ENCODE peak calls at places on chromosomes 4 and X, in four cellular contexts. One of them, this sample, is unnamed. For H3K27me3, the result is how much of the 10 kb centered on the place peaks cover.

GRCh38 chrX:48864210-48864609 is 28.8 kb upstream of the PCSK1N start:
- DNase-seq in colonic mucosa: no peak
- DNase-seq in breast epithelium: no peak
- DNase-seq in lower lobe of right lung: no peak
- DNase-seq in this sample: no peak

GRCh38 chr4:125125256-125125655 is 189.5 kb upstream of the FAT4 start:
- DNase-seq in colonic mucosa: no peak
- DNase-seq in breast epithelium: no peak
- DNase-seq in lower lobe of right lung: no peak
- DNase-seq in this sample: no peak

GRCh38 chrX:132603700-132604286 is 115.0 kb upstream of the MBNL3 start:
- DNase-seq in colonic mucosa: no peak
- DNase-seq in breast epithelium: no peak
- DNase-seq in lower lobe of right lung: no peak
- DNase-seq in this sample: no peak

GRCh38 chr4:153022233-153022632 is 86.1 kb downstream of the FHDC1 start:
- DNase-seq in colonic mucosa: peak
- DNase-seq in breast epithelium: no peak
- DNase-seq in lower lobe of right lung: peak
- DNase-seq in this sample: no peak

GRCh38 chr4:61193863-61194262 is 6.3 kb upstream of the ADGRL3 start:
- DNase-seq in colonic mucosa: no peak
- DNase-seq in breast epithelium: no peak
- DNase-seq in lower lobe of right lung: no peak
- DNase-seq in this sample: no peak

GRCh38 chr4:61408163-61408562 is 208.0 kb downstream of the ADGRL3 start:
- DNase-seq in colonic mucosa: no peak
- DNase-seq in breast epithelium: no peak
- DNase-seq in lower lobe of right lung: no peak
- DNase-seq in this sample: no peak

GRCh38 chrX:133365886-133366611 is 49.2 kb downstream of the GPC4 start:
- DNase-seq in colonic mucosa: no peak
- DNase-seq in breast epithelium: no peak
- DNase-seq in lower lobe of right lung: no peak
- DNase-seq in this sample: no peak

GRCh38 chr4:127124919-127125318 is 507.8 kb upstream of the INTU start:
- DNase-seq in colonic mucosa: no peak
- DNase-seq in breast epithelium: no peak
- DNase-seq in lower lobe of right lung: no peak
- DNase-seq in this sample: no peak

GRCh38 chr4:622996-623913 is 2.1 kb upstream of the PDE6B start:
- DNase-seq in colonic mucosa: no peak
- DNase-seq in breast epithelium: peak
- DNase-seq in lower lobe of right lung: no peak
- DNase-seq in this sample: peak

GRCh38 chr4:623914-624626 is 1.3 kb upstream of the PDE6B start:
- DNase-seq in colonic mucosa: no peak
- DNase-seq in breast epithelium: no peak
- DNase-seq in lower lobe of right lung: no peak
- DNase-seq in this sample: no peak

GRCh38 chr4:625631-626031 is 258 bp downstream of the PDE6B start:
- DNase-seq in colonic mucosa: no peak
- DNase-seq in breast epithelium: no peak
- DNase-seq in lower lobe of right lung: no peak
- DNase-seq in this sample: no peak

GRCh38 chr4:626201-627091 is 1.1 kb downstream of the PDE6B start:
- DNase-seq in colonic mucosa: no peak
- DNase-seq in breast epithelium: peak
- DNase-seq in lower lobe of right lung: no peak
- DNase-seq in this sample: peak

DNA sequence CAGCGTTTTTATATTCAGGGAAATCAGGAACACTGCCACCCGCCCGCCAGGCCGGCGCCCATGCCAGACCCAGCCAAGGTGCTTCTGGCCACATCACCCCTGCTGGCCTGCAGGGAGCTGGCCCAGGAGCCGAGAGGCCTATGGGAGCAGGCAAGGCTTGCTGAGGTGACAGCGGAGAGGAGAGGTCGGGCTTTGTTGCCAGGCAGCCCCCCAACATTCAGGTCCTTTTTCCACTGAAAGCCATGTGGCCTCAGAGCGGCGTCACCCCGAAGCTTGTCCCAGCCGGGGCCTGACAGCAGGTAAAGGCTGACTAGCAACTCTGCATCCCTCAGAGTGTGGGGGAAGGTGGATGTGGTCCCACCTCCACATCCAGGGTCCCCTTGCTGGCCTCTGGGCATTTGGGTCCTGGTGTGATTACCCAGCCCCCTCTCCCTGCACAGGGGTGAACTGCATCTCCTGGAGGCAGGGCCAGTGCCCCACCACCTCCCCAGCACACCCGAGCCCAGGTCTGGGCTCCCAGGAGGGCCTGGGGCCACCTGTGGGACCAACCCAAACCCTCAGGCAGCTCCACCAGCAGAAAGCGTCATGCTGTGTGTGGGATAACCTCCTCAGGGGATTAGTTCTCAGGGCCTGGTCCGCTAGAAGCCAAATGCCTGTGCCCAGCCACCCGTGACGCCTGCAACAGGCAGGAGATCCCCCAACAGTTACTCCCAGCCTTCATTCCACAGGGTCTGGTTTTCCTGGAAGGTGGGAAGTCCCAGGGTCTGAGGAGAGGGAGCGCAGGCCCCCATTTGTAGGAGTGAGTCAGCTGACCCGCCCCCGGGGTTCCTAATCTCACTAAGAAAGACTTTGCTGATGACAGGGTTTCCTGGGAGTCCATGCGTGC is at the start of gene PDE6B:
- DNase-seq in colonic mucosa: no peak
- DNase-seq in breast epithelium: no peak
- DNase-seq in lower lobe of right lung: no peak
- DNase-seq in this sample: peak
- H3K4me3 ChIP-seq in colonic mucosa: no peak
- H3K4me3 ChIP-seq in breast epithelium: no peak
- H3K4me3 ChIP-seq in lower lobe of right lung: no peak
- H3K4me3 ChIP-seq in this sample: no peak

GRCh38 chr4:188270273-188271069 is 131.2 kb downstream of the TRIML1 start:
- DNase-seq in colonic mucosa: no peak
- DNase-seq in breast epithelium: no peak
- DNase-seq in lower lobe of right lung: no peak
- DNase-seq in this sample: no peak

GRCh38 chr4:188268081-188268908 is 129.1 kb downstream of the TRIML1 start:
- DNase-seq in colonic mucosa: no peak
- DNase-seq in breast epithelium: no peak
- DNase-seq in lower lobe of right lung: no peak
- DNase-seq in this sample: no peak

GRCh38 chr4:188262464-188262863 is 123.2 kb downstream of the TRIML1 start:
- DNase-seq in colonic mucosa: no peak
- DNase-seq in breast epithelium: no peak
- DNase-seq in lower lobe of right lung: no peak
- DNase-seq in this sample: no peak

DNA sequence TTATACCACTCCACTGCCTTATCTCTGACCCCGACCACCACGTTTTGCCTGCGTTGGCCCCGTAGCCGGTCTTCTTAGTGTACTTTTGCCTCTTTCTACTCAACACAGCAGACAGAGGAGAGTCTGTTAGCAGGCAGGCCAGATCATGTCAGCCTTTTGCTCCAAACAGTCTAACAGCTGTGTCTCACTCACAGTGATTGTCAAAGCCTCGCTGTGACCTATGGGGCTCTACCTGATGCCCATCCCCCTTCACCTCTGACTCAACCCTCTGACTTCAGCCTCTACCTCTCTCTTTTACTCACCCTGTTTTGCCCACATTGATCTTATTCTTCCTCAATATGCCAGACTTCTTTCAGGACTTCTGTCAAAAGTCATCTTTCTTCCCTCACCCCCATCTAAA is 127.1 kb downstream of the TRIML1 start:
- DNase-seq in colonic mucosa: no peak
- DNase-seq in breast epithelium: no peak
- DNase-seq in lower lobe of right lung: no peak
- DNase-seq in this sample: no peak
- H3K27me3 ChIP-seq in colonic mucosa: under half
- H3K27me3 ChIP-seq in breast epithelium: under half
- H3K27me3 ChIP-seq in lower lobe of right lung: under half
- H3K27me3 ChIP-seq in this sample: under half

GRCh38 chr4:176276710-176277109 is 7.7 kb upstream of the ASB5 start:
- DNase-seq in colonic mucosa: no peak
- DNase-seq in breast epithelium: no peak
- DNase-seq in lower lobe of right lung: no peak
- DNase-seq in this sample: no peak

GRCh38 chr4:176273741-176274140 is 4.7 kb upstream of the ASB5 start:
- DNase-seq in colonic mucosa: no peak
- DNase-seq in breast epithelium: no peak
- DNase-seq in lower lobe of right lung: no peak
- DNase-seq in this sample: no peak

GRCh38 chr4:176272799-176273198 is 3.8 kb upstream of the ASB5 start:
- DNase-seq in colonic mucosa: no peak
- DNase-seq in breast epithelium: no peak
- DNase-seq in lower lobe of right lung: no peak
- DNase-seq in this sample: no peak

GRCh38 chr4:176274441-176274840 is 5.4 kb upstream of the ASB5 start:
- DNase-seq in colonic mucosa: no peak
- DNase-seq in breast epithelium: no peak
- DNase-seq in lower lobe of right lung: no peak
- DNase-seq in this sample: no peak

GRCh38 chr4:176277162-176277904 is 8.3 kb upstream of the ASB5 start:
- DNase-seq in colonic mucosa: peak
- DNase-seq in breast epithelium: no peak
- DNase-seq in lower lobe of right lung: peak
- DNase-seq in this sample: no peak
- TF ChIP-seq CTCF in colonic mucosa: no peak
- TF ChIP-seq CTCF in breast epithelium: no peak
- TF ChIP-seq CTCF in lower lobe of right lung: peak
- TF ChIP-seq CTCF in this sample: peak

DNA sequence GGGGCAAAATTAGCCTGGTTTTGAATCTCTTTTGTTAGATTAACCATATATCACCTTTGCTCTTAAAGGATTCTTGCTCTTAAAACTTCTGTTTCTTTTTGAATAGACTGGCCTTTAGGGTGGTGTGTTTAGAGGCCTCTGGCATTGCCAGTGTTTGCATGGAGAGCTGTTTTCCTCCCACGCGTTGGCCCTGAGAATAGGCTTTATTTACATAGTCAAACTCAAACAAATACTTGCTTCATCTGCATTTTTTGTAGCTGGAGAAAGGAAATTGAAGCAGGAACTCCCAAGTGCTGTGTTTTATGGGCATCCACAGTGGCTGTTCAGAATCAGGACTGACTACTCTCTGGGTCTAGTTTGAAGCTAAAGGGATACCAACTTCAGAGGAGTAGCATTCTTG is 2.7 kb downstream of the SHROOM2 start:
- DNase-seq in colonic mucosa: no peak
- DNase-seq in breast epithelium: no peak
- DNase-seq in lower lobe of right lung: no peak
- DNase-seq in this sample: no peak
- H3K4me3 ChIP-seq in colonic mucosa: no peak
- H3K4me3 ChIP-seq in breast epithelium: no peak
- H3K4me3 ChIP-seq in lower lobe of right lung: no peak
- H3K4me3 ChIP-seq in this sample: no peak

DNA sequence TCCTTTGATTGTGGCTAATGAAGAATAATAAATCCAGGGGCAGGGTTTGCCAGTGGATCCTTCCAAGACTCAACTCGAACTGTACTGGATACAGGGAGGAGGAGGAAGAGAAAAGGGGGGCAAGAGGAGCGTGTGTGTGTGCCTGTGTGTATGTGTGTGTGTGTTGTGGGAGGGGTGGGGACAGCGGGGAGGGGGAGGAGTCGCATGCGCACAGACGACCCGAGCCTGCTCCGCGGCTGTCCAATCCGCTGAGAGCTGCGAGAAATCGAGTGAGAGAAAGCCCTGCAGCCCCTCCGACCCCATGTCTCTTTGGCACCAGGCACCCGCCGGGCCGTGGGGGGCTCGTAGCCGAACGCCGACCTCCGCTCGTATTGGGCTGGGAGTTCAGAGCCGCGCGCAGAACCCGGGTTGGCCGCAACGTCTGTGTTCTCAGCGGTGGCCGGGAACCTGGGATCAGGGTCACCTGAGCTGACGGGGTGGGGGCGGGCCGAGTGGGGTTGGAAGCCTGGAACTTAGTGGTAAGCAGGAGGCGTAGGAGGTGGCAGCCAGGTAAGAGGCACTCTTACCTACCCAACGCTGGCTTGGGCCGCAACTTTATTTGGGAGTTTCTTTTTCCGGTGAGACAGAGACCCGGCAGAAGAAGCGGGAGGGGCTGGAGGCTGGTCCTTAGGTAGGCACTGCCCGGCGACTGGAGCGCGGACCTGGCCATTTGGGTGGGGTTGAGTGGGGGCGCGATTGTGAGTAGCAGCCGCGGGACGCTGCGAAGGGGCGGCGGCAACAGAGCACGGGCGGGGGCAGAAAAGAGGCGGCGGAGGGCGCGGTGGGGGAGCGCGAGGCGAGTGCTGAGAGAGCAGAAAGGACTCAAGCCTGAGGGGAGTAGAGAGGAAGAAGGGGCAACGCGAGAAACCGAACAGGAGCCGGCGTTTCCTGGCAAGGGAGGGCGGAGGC is 566 bp upstream of the POU4F2 start:
- DNase-seq in colonic mucosa: no peak
- DNase-seq in breast epithelium: no peak
- DNase-seq in lower lobe of right lung: peak
- DNase-seq in this sample: no peak
- H3K27me3 ChIP-seq in colonic mucosa: half or more
- H3K27me3 ChIP-seq in breast epithelium: under half
- H3K27me3 ChIP-seq in lower lobe of right lung: half or more
- H3K27me3 ChIP-seq in this sample: half or more

GRCh38 chr4:8342651-8343050 is 73.1 kb downstream of the HTRA3 start:
- DNase-seq in colonic mucosa: no peak
- DNase-seq in breast epithelium: no peak
- DNase-seq in lower lobe of right lung: no peak
- DNase-seq in this sample: no peak
- TF ChIP-seq CTCF in colonic mucosa: no peak
- TF ChIP-seq CTCF in breast epithelium: no peak
- TF ChIP-seq CTCF in lower lobe of right lung: no peak
- TF ChIP-seq CTCF in this sample: no peak

DNA sequence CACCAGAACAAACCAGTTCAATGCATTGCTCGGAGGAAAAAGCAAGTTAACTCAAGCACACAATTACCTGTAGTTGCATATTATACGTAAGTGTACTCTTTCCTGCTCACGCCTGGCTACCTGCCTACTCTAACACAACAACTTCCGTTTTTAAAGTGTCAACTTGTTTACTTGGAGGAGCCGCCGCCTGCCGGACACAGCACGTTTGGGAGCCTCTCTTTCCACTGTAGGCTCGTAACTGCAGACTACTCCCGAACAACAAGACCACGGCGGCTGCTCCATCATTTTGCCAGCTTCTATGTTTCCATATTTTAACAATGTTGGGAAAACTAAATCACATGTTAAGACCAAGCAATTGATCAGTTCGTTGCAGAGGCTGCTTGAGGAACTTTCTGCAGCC is 882 bp downstream of the MTNR1A start:
- DNase-seq in colonic mucosa: peak
- DNase-seq in breast epithelium: no peak
- DNase-seq in lower lobe of right lung: no peak
- DNase-seq in this sample: no peak
- H3K4me3 ChIP-seq in colonic mucosa: peak
- H3K4me3 ChIP-seq in breast epithelium: peak
- H3K4me3 ChIP-seq in lower lobe of right lung: peak
- H3K4me3 ChIP-seq in this sample: peak

This sample was measured in RWPE2.